ENCODE peak calls at places on chromosome 11, in five cellular contexts. L, D, Z, X and Q are unnamed samples.

GRCh38 chr11:117833401-117833891 is 8.9 kb upstream of the FXYD2 start:
- DNase-seq in L (no peak), D (no peak), X (no peak), Z (peak), Q (no peak)

GRCh38 chr11:120335596-120335927 is 651 bp upstream of the ARHGEF12 start:
- DNase-seq in X (no peak), Z (peak), L (no peak), D (peak), Q (no peak)

GRCh38 chr11:92628401-92629292 is 340.8 kb upstream of the MTNR1B start:
- DNase-seq in L (no peak), Z (no peak), D (peak), X (no peak), Q (peak)

GRCh38 chr11:116724813-116725212 is 48.0 kb downstream of the BUD13 start:
- DNase-seq in D (no peak), L (no peak), X (no peak), Z (no peak), Q (no peak)

GRCh38 chr11:101797335-101797734 is 117.5 kb upstream of the CEP126 start:
- DNase-seq in L (no peak), Z (no peak), X (no peak), D (peak), Q (peak)

GRCh38 chr11:28146123-28146751 is 38.0 kb downstream of the METTL15 start:
- DNase-seq in X (no peak), D (peak), Z (no peak), L (peak), Q (peak)

GRCh38 chr11:13448876-13449275 is 14.1 kb downstream of the BTBD10 start:
- DNase-seq in L (peak), X (no peak), D (peak), Z (no peak), Q (no peak)

GRCh38 chr11:113261709-113262475 is 52.5 kb upstream of the TTC12 start:
- DNase-seq in X (no peak), L (peak), Z (no peak), D (peak), Q (no peak)

GRCh38 chr11:32388871-32389770 is 46.2 kb downstream of the WT1 start:
- DNase-seq in D (no peak), X (no peak), L (no peak), Z (no peak), Q (no peak)

GRCh38 chr11:101441747-101442146 is 142.1 kb downstream of the TRPC6 start:
- DNase-seq in X (no peak), D (peak), Z (no peak), L (no peak), Q (peak)

GRCh38 chr11:11550534-11550933 is 71.3 kb downstream of the GALNT18 start:
- DNase-seq in Z (no peak), D (no peak), X (no peak), L (no peak), Q (no peak)

GRCh38 chr11:70076461-70076931 is 1.6 kb upstream of the ANO1 start:
- DNase-seq in X (no peak), L (no peak), D (no peak), Z (no peak), Q (no peak)

GRCh38 chr11:24386551-24387404 is 110.1 kb upstream of the LUZP2 start:
- DNase-seq in L (peak), X (no peak), Z (no peak), D (peak), Q (peak)

GRCh38 chr11:59263225-59263894 is 50.6 kb upstream of the MPEG1 start:
- DNase-seq in Z (peak), D (no peak), L (no peak), X (peak), Q (no peak)

GRCh38 chr11:10490398-10491232 is 35.6 kb downstream of the AMPD3 start:
- DNase-seq in D (peak), X (no peak), L (peak), Z (peak), Q (peak)

GRCh38 chr11:12330491-12331231 is 46.7 kb upstream of the PARVA start:
- DNase-seq in L (peak), X (no peak), Z (no peak), D (no peak), Q (peak)

GRCh38 chr11:90908074-90908473 is 685.2 kb upstream of the CHORDC1 start:
- DNase-seq in L (no peak), Z (no peak), D (peak), X (no peak), Q (no peak)

GRCh38 chr11:3627291-3627690 is 14.5 kb downstream of the ART5 start:
- DNase-seq in L (no peak), X (no peak), Z (no peak), D (peak), Q (peak)